ENCODE peak calls at places on chromosomes 2 and 18, in five cellular contexts. One of them, this sample, is unnamed.

GRCh38 chr18:10343778-10344177 is 110.7 kb upstream of the APCDD1 start:
- DNase-seq in activated CD4-positive, alpha-beta T cell treated with anti-CD3 and anti-CD28 coated beads, Interleukin-2, amount 50 U/mL, for 1 hour: no peak
- DNase-seq in stimulated activated CD8-positive, alpha-beta memory T cell treated with anti-CD3 and anti-CD28 coated beads, Interleukin-2, amount 100 ng/mL, for 48 hours: no peak
- DNase-seq in PC-3: no peak
- DNase-seq in fibroblast of lung: no peak
- DNase-seq in this sample: no peak

GRCh38 chr18:3066391-3067079 is 53.6 kb upstream of the LPIN2 start:
- DNase-seq in activated CD4-positive, alpha-beta T cell treated with anti-CD3 and anti-CD28 coated beads, Interleukin-2, amount 50 U/mL, for 1 hour: no peak
- DNase-seq in stimulated activated CD8-positive, alpha-beta memory T cell treated with anti-CD3 and anti-CD28 coated beads, Interleukin-2, amount 100 ng/mL, for 48 hours: no peak
- DNase-seq in PC-3: no peak
- DNase-seq in fibroblast of lung: no peak
- DNase-seq in this sample: no peak

GRCh38 chr2:218745160-218745558 is 34.5 kb downstream of the TTLL4 start:
- DNase-seq in activated CD4-positive, alpha-beta T cell treated with anti-CD3 and anti-CD28 coated beads, Interleukin-2, amount 50 U/mL, for 1 hour: no peak
- DNase-seq in stimulated activated CD8-positive, alpha-beta memory T cell treated with anti-CD3 and anti-CD28 coated beads, Interleukin-2, amount 100 ng/mL, for 48 hours: no peak
- DNase-seq in PC-3: no peak
- DNase-seq in fibroblast of lung: no peak
- DNase-seq in this sample: no peak

GRCh38 chr2:150474326-150475074 is 13.0 kb downstream of the RND3 start:
- DNase-seq in activated CD4-positive, alpha-beta T cell treated with anti-CD3 and anti-CD28 coated beads, Interleukin-2, amount 50 U/mL, for 1 hour: no peak
- DNase-seq in stimulated activated CD8-positive, alpha-beta memory T cell treated with anti-CD3 and anti-CD28 coated beads, Interleukin-2, amount 100 ng/mL, for 48 hours: no peak
- DNase-seq in PC-3: peak
- DNase-seq in fibroblast of lung: peak
- DNase-seq in this sample: no peak

GRCh38 chr2:28665041-28665704 is 86.5 kb upstream of the PPP1CB start:
- DNase-seq in activated CD4-positive, alpha-beta T cell treated with anti-CD3 and anti-CD28 coated beads, Interleukin-2, amount 50 U/mL, for 1 hour: no peak
- DNase-seq in stimulated activated CD8-positive, alpha-beta memory T cell treated with anti-CD3 and anti-CD28 coated beads, Interleukin-2, amount 100 ng/mL, for 48 hours: no peak
- DNase-seq in PC-3: no peak
- DNase-seq in fibroblast of lung: peak
- DNase-seq in this sample: no peak

GRCh38 chr2:29598978-29599377 is 322.4 kb downstream of the ALK start:
- DNase-seq in activated CD4-positive, alpha-beta T cell treated with anti-CD3 and anti-CD28 coated beads, Interleukin-2, amount 50 U/mL, for 1 hour: no peak
- DNase-seq in stimulated activated CD8-positive, alpha-beta memory T cell treated with anti-CD3 and anti-CD28 coated beads, Interleukin-2, amount 100 ng/mL, for 48 hours: no peak
- DNase-seq in PC-3: no peak
- DNase-seq in fibroblast of lung: no peak
- DNase-seq in this sample: no peak

GRCh38 chr18:25282282-25282681 is 69.7 kb downstream of the ZNF521 start:
- DNase-seq in activated CD4-positive, alpha-beta T cell treated with anti-CD3 and anti-CD28 coated beads, Interleukin-2, amount 50 U/mL, for 1 hour: no peak
- DNase-seq in stimulated activated CD8-positive, alpha-beta memory T cell treated with anti-CD3 and anti-CD28 coated beads, Interleukin-2, amount 100 ng/mL, for 48 hours: no peak
- DNase-seq in PC-3: no peak
- DNase-seq in fibroblast of lung: no peak
- DNase-seq in this sample: no peak

GRCh38 chr2:65349863-65350262 is 82.5 kb downstream of the SPRED2 start:
- DNase-seq in activated CD4-positive, alpha-beta T cell treated with anti-CD3 and anti-CD28 coated beads, Interleukin-2, amount 50 U/mL, for 1 hour: no peak
- DNase-seq in stimulated activated CD8-positive, alpha-beta memory T cell treated with anti-CD3 and anti-CD28 coated beads, Interleukin-2, amount 100 ng/mL, for 48 hours: no peak
- DNase-seq in PC-3: peak
- DNase-seq in fibroblast of lung: peak
- DNase-seq in this sample: no peak

GRCh38 chr18:7367336-7367735 is 136.4 kb downstream of the LRRC30 start:
- DNase-seq in activated CD4-positive, alpha-beta T cell treated with anti-CD3 and anti-CD28 coated beads, Interleukin-2, amount 50 U/mL, for 1 hour: no peak
- DNase-seq in stimulated activated CD8-positive, alpha-beta memory T cell treated with anti-CD3 and anti-CD28 coated beads, Interleukin-2, amount 100 ng/mL, for 48 hours: no peak
- DNase-seq in PC-3: no peak
- DNase-seq in fibroblast of lung: no peak
- DNase-seq in this sample: no peak

GRCh38 chr2:72325592-72326422 is 178.1 kb upstream of the CYP26B1 start:
- DNase-seq in activated CD4-positive, alpha-beta T cell treated with anti-CD3 and anti-CD28 coated beads, Interleukin-2, amount 50 U/mL, for 1 hour: no peak
- DNase-seq in stimulated activated CD8-positive, alpha-beta memory T cell treated with anti-CD3 and anti-CD28 coated beads, Interleukin-2, amount 100 ng/mL, for 48 hours: peak
- DNase-seq in PC-3: peak
- DNase-seq in fibroblast of lung: peak
- DNase-seq in this sample: no peak

GRCh38 chr18:79789091-79789891 is 8.4 kb upstream of the KCNG2 start:
- DNase-seq in activated CD4-positive, alpha-beta T cell treated with anti-CD3 and anti-CD28 coated beads, Interleukin-2, amount 50 U/mL, for 1 hour: no peak
- DNase-seq in stimulated activated CD8-positive, alpha-beta memory T cell treated with anti-CD3 and anti-CD28 coated beads, Interleukin-2, amount 100 ng/mL, for 48 hours: no peak
- DNase-seq in PC-3: no peak
- DNase-seq in fibroblast of lung: no peak
- DNase-seq in this sample: no peak

GRCh38 chr18:48454146-48454796 is 45.1 kb upstream of the ZBTB7C start:
- DNase-seq in activated CD4-positive, alpha-beta T cell treated with anti-CD3 and anti-CD28 coated beads, Interleukin-2, amount 50 U/mL, for 1 hour: no peak
- DNase-seq in stimulated activated CD8-positive, alpha-beta memory T cell treated with anti-CD3 and anti-CD28 coated beads, Interleukin-2, amount 100 ng/mL, for 48 hours: no peak
- DNase-seq in PC-3: no peak
- DNase-seq in fibroblast of lung: no peak
- DNase-seq in this sample: no peak

GRCh38 chr18:5173646-5174045 is 23.4 kb downstream of the AKAIN1 start:
- DNase-seq in activated CD4-positive, alpha-beta T cell treated with anti-CD3 and anti-CD28 coated beads, Interleukin-2, amount 50 U/mL, for 1 hour: no peak
- DNase-seq in stimulated activated CD8-positive, alpha-beta memory T cell treated with anti-CD3 and anti-CD28 coated beads, Interleukin-2, amount 100 ng/mL, for 48 hours: no peak
- DNase-seq in PC-3: no peak
- DNase-seq in fibroblast of lung: no peak
- DNase-seq in this sample: no peak

GRCh38 chr2:24491626-24492282 is 700 bp downstream of the NCOA1 start:
- DNase-seq in activated CD4-positive, alpha-beta T cell treated with anti-CD3 and anti-CD28 coated beads, Interleukin-2, amount 50 U/mL, for 1 hour: peak
- DNase-seq in stimulated activated CD8-positive, alpha-beta memory T cell treated with anti-CD3 and anti-CD28 coated beads, Interleukin-2, amount 100 ng/mL, for 48 hours: peak
- DNase-seq in PC-3: peak
- DNase-seq in fibroblast of lung: peak
- DNase-seq in this sample: peak

GRCh38 chr2:45285791-45286390 is 276.6 kb upstream of the SIX2 start:
- DNase-seq in activated CD4-positive, alpha-beta T cell treated with anti-CD3 and anti-CD28 coated beads, Interleukin-2, amount 50 U/mL, for 1 hour: no peak
- DNase-seq in stimulated activated CD8-positive, alpha-beta memory T cell treated with anti-CD3 and anti-CD28 coated beads, Interleukin-2, amount 100 ng/mL, for 48 hours: no peak
- DNase-seq in PC-3: no peak
- DNase-seq in fibroblast of lung: no peak
- DNase-seq in this sample: no peak

GRCh38 chr2:215371915-215372897 is 60.3 kb downstream of the ATIC start:
- DNase-seq in activated CD4-positive, alpha-beta T cell treated with anti-CD3 and anti-CD28 coated beads, Interleukin-2, amount 50 U/mL, for 1 hour: no peak
- DNase-seq in stimulated activated CD8-positive, alpha-beta memory T cell treated with anti-CD3 and anti-CD28 coated beads, Interleukin-2, amount 100 ng/mL, for 48 hours: no peak
- DNase-seq in PC-3: no peak
- DNase-seq in fibroblast of lung: no peak
- DNase-seq in this sample: no peak

GRCh38 chr2:26629346-26629630 is 11.9 kb downstream of the CIB4 start:
- DNase-seq in activated CD4-positive, alpha-beta T cell treated with anti-CD3 and anti-CD28 coated beads, Interleukin-2, amount 50 U/mL, for 1 hour: no peak
- DNase-seq in stimulated activated CD8-positive, alpha-beta memory T cell treated with anti-CD3 and anti-CD28 coated beads, Interleukin-2, amount 100 ng/mL, for 48 hours: no peak
- DNase-seq in PC-3: no peak
- DNase-seq in fibroblast of lung: no peak
- DNase-seq in this sample: no peak

GRCh38 chr2:10236571-10237391 is 65.9 kb upstream of the HPCAL1 start:
- DNase-seq in activated CD4-positive, alpha-beta T cell treated with anti-CD3 and anti-CD28 coated beads, Interleukin-2, amount 50 U/mL, for 1 hour: no peak
- DNase-seq in stimulated activated CD8-positive, alpha-beta memory T cell treated with anti-CD3 and anti-CD28 coated beads, Interleukin-2, amount 100 ng/mL, for 48 hours: no peak
- DNase-seq in PC-3: no peak
- DNase-seq in fibroblast of lung: no peak
- DNase-seq in this sample: no peak

GRCh38 chr2:198060277-198060676 is 255.9 kb downstream of the PLCL1 start:
- DNase-seq in activated CD4-positive, alpha-beta T cell treated with anti-CD3 and anti-CD28 coated beads, Interleukin-2, amount 50 U/mL, for 1 hour: no peak
- DNase-seq in stimulated activated CD8-positive, alpha-beta memory T cell treated with anti-CD3 and anti-CD28 coated beads, Interleukin-2, amount 100 ng/mL, for 48 hours: no peak
- DNase-seq in PC-3: no peak
- DNase-seq in fibroblast of lung: no peak
- DNase-seq in this sample: no peak

GRCh38 chr2:200077210-200077650 is 121.8 kb downstream of the MAIP1 start:
- DNase-seq in activated CD4-positive, alpha-beta T cell treated with anti-CD3 and anti-CD28 coated beads, Interleukin-2, amount 50 U/mL, for 1 hour: no peak
- DNase-seq in stimulated activated CD8-positive, alpha-beta memory T cell treated with anti-CD3 and anti-CD28 coated beads, Interleukin-2, amount 100 ng/mL, for 48 hours: no peak
- DNase-seq in PC-3: peak
- DNase-seq in fibroblast of lung: peak
- DNase-seq in this sample: no peak

GRCh38 chr18:52341617-52342381 is 1.8 kb downstream of the DCC start:
- DNase-seq in activated CD4-positive, alpha-beta T cell treated with anti-CD3 and anti-CD28 coated beads, Interleukin-2, amount 50 U/mL, for 1 hour: no peak
- DNase-seq in stimulated activated CD8-positive, alpha-beta memory T cell treated with anti-CD3 and anti-CD28 coated beads, Interleukin-2, amount 100 ng/mL, for 48 hours: no peak
- DNase-seq in PC-3: no peak
- DNase-seq in fibroblast of lung: peak
- DNase-seq in this sample: peak

GRCh38 chr2:205902041-205902898 is 183.7 kb downstream of the INO80D start:
- DNase-seq in activated CD4-positive, alpha-beta T cell treated with anti-CD3 and anti-CD28 coated beads, Interleukin-2, amount 50 U/mL, for 1 hour: no peak
- DNase-seq in stimulated activated CD8-positive, alpha-beta memory T cell treated with anti-CD3 and anti-CD28 coated beads, Interleukin-2, amount 100 ng/mL, for 48 hours: no peak
- DNase-seq in PC-3: peak
- DNase-seq in fibroblast of lung: peak
- DNase-seq in this sample: no peak

GRCh38 chr2:213995400-213996105 is 415.3 kb upstream of the VWC2L start:
- DNase-seq in activated CD4-positive, alpha-beta T cell treated with anti-CD3 and anti-CD28 coated beads, Interleukin-2, amount 50 U/mL, for 1 hour: no peak
- DNase-seq in stimulated activated CD8-positive, alpha-beta memory T cell treated with anti-CD3 and anti-CD28 coated beads, Interleukin-2, amount 100 ng/mL, for 48 hours: no peak
- DNase-seq in PC-3: peak
- DNase-seq in fibroblast of lung: peak
- DNase-seq in this sample: no peak

GRCh38 chr2:49973917-49974368 is 819.6 kb upstream of the FSHR start:
- DNase-seq in activated CD4-positive, alpha-beta T cell treated with anti-CD3 and anti-CD28 coated beads, Interleukin-2, amount 50 U/mL, for 1 hour: peak
- DNase-seq in stimulated activated CD8-positive, alpha-beta memory T cell treated with anti-CD3 and anti-CD28 coated beads, Interleukin-2, amount 100 ng/mL, for 48 hours: peak
- DNase-seq in PC-3: no peak
- DNase-seq in fibroblast of lung: peak
- DNase-seq in this sample: no peak

GRCh38 chr2:55357907-55358306 is 61.7 kb downstream of the CCDC88A start:
- DNase-seq in activated CD4-positive, alpha-beta T cell treated with anti-CD3 and anti-CD28 coated beads, Interleukin-2, amount 50 U/mL, for 1 hour: no peak
- DNase-seq in stimulated activated CD8-positive, alpha-beta memory T cell treated with anti-CD3 and anti-CD28 coated beads, Interleukin-2, amount 100 ng/mL, for 48 hours: no peak
- DNase-seq in PC-3: no peak
- DNase-seq in fibroblast of lung: no peak
- DNase-seq in this sample: no peak

GRCh38 chr18:27004056-27004829 is 138.7 kb upstream of the AQP4 start:
- DNase-seq in activated CD4-positive, alpha-beta T cell treated with anti-CD3 and anti-CD28 coated beads, Interleukin-2, amount 50 U/mL, for 1 hour: no peak
- DNase-seq in stimulated activated CD8-positive, alpha-beta memory T cell treated with anti-CD3 and anti-CD28 coated beads, Interleukin-2, amount 100 ng/mL, for 48 hours: no peak
- DNase-seq in PC-3: peak
- DNase-seq in fibroblast of lung: peak
- DNase-seq in this sample: no peak

GRCh38 chr2:25160376-25160775 is 8.0 kb downstream of the POMC start:
- DNase-seq in activated CD4-positive, alpha-beta T cell treated with anti-CD3 and anti-CD28 coated beads, Interleukin-2, amount 50 U/mL, for 1 hour: no peak
- DNase-seq in stimulated activated CD8-positive, alpha-beta memory T cell treated with anti-CD3 and anti-CD28 coated beads, Interleukin-2, amount 100 ng/mL, for 48 hours: no peak
- DNase-seq in PC-3: no peak
- DNase-seq in fibroblast of lung: no peak
- DNase-seq in this sample: no peak

GRCh38 chr2:74835831-74836674 is 2.1 kb downstream of the HK2 start:
- DNase-seq in activated CD4-positive, alpha-beta T cell treated with anti-CD3 and anti-CD28 coated beads, Interleukin-2, amount 50 U/mL, for 1 hour: no peak
- DNase-seq in stimulated activated CD8-positive, alpha-beta memory T cell treated with anti-CD3 and anti-CD28 coated beads, Interleukin-2, amount 100 ng/mL, for 48 hours: no peak
- DNase-seq in PC-3: peak
- DNase-seq in fibroblast of lung: peak
- DNase-seq in this sample: no peak

GRCh38 chr2:199602896-199603482 is 145.2 kb upstream of the SATB2 start:
- DNase-seq in activated CD4-positive, alpha-beta T cell treated with anti-CD3 and anti-CD28 coated beads, Interleukin-2, amount 50 U/mL, for 1 hour: no peak
- DNase-seq in stimulated activated CD8-positive, alpha-beta memory T cell treated with anti-CD3 and anti-CD28 coated beads, Interleukin-2, amount 100 ng/mL, for 48 hours: no peak
- DNase-seq in PC-3: no peak
- DNase-seq in fibroblast of lung: no peak
- DNase-seq in this sample: no peak

GRCh38 chr2:162579986-162580385 is 236.1 kb downstream of the GCA start:
- DNase-seq in activated CD4-positive, alpha-beta T cell treated with anti-CD3 and anti-CD28 coated beads, Interleukin-2, amount 50 U/mL, for 1 hour: no peak
- DNase-seq in stimulated activated CD8-positive, alpha-beta memory T cell treated with anti-CD3 and anti-CD28 coated beads, Interleukin-2, amount 100 ng/mL, for 48 hours: no peak
- DNase-seq in PC-3: no peak
- DNase-seq in fibroblast of lung: no peak
- DNase-seq in this sample: no peak

GRCh38 chr2:114079366-114080004 is 189.6 kb downstream of the ACTR3 start:
- DNase-seq in activated CD4-positive, alpha-beta T cell treated with anti-CD3 and anti-CD28 coated beads, Interleukin-2, amount 50 U/mL, for 1 hour: no peak
- DNase-seq in stimulated activated CD8-positive, alpha-beta memory T cell treated with anti-CD3 and anti-CD28 coated beads, Interleukin-2, amount 100 ng/mL, for 48 hours: no peak
- DNase-seq in PC-3: no peak
- DNase-seq in fibroblast of lung: no peak
- DNase-seq in this sample: no peak

GRCh38 chr2:11790228-11790627 is 43.8 kb downstream of the LPIN1 start:
- DNase-seq in activated CD4-positive, alpha-beta T cell treated with anti-CD3 and anti-CD28 coated beads, Interleukin-2, amount 50 U/mL, for 1 hour: no peak
- DNase-seq in stimulated activated CD8-positive, alpha-beta memory T cell treated with anti-CD3 and anti-CD28 coated beads, Interleukin-2, amount 100 ng/mL, for 48 hours: no peak
- DNase-seq in PC-3: no peak
- DNase-seq in fibroblast of lung: no peak
- DNase-seq in this sample: no peak

GRCh38 chr2:46181789-46182530 is 115.2 kb upstream of the EPAS1 start:
- DNase-seq in activated CD4-positive, alpha-beta T cell treated with anti-CD3 and anti-CD28 coated beads, Interleukin-2, amount 50 U/mL, for 1 hour: no peak
- DNase-seq in stimulated activated CD8-positive, alpha-beta memory T cell treated with anti-CD3 and anti-CD28 coated beads, Interleukin-2, amount 100 ng/mL, for 48 hours: no peak
- DNase-seq in PC-3: no peak
- DNase-seq in fibroblast of lung: no peak
- DNase-seq in this sample: no peak

GRCh38 chr2:29580223-29580622 is 341.2 kb downstream of the ALK start:
- DNase-seq in activated CD4-positive, alpha-beta T cell treated with anti-CD3 and anti-CD28 coated beads, Interleukin-2, amount 50 U/mL, for 1 hour: no peak
- DNase-seq in stimulated activated CD8-positive, alpha-beta memory T cell treated with anti-CD3 and anti-CD28 coated beads, Interleukin-2, amount 100 ng/mL, for 48 hours: no peak
- DNase-seq in PC-3: no peak
- DNase-seq in fibroblast of lung: no peak
- DNase-seq in this sample: no peak

GRCh38 chr2:8604262-8604661 is 77.6 kb upstream of the ID2 start:
- DNase-seq in activated CD4-positive, alpha-beta T cell treated with anti-CD3 and anti-CD28 coated beads, Interleukin-2, amount 50 U/mL, for 1 hour: no peak
- DNase-seq in stimulated activated CD8-positive, alpha-beta memory T cell treated with anti-CD3 and anti-CD28 coated beads, Interleukin-2, amount 100 ng/mL, for 48 hours: no peak
- DNase-seq in PC-3: peak
- DNase-seq in fibroblast of lung: peak
- DNase-seq in this sample: no peak

GRCh38 chr2:181607629-181608627 is 49.0 kb downstream of the CERKL start:
- DNase-seq in activated CD4-positive, alpha-beta T cell treated with anti-CD3 and anti-CD28 coated beads, Interleukin-2, amount 50 U/mL, for 1 hour: no peak
- DNase-seq in stimulated activated CD8-positive, alpha-beta memory T cell treated with anti-CD3 and anti-CD28 coated beads, Interleukin-2, amount 100 ng/mL, for 48 hours: no peak
- DNase-seq in PC-3: no peak
- DNase-seq in fibroblast of lung: no peak
- DNase-seq in this sample: no peak

GRCh38 chr2:131041402-131042160 is 51.7 kb downstream of the FAM168B start:
- DNase-seq in activated CD4-positive, alpha-beta T cell treated with anti-CD3 and anti-CD28 coated beads, Interleukin-2, amount 50 U/mL, for 1 hour: no peak
- DNase-seq in stimulated activated CD8-positive, alpha-beta memory T cell treated with anti-CD3 and anti-CD28 coated beads, Interleukin-2, amount 100 ng/mL, for 48 hours: no peak
- DNase-seq in PC-3: no peak
- DNase-seq in fibroblast of lung: no peak
- DNase-seq in this sample: no peak

GRCh38 chr18:78607784-78608183 is 371.8 kb upstream of the SALL3 start:
- DNase-seq in activated CD4-positive, alpha-beta T cell treated with anti-CD3 and anti-CD28 coated beads, Interleukin-2, amount 50 U/mL, for 1 hour: no peak
- DNase-seq in stimulated activated CD8-positive, alpha-beta memory T cell treated with anti-CD3 and anti-CD28 coated beads, Interleukin-2, amount 100 ng/mL, for 48 hours: no peak
- DNase-seq in PC-3: no peak
- DNase-seq in fibroblast of lung: no peak
- DNase-seq in this sample: no peak

GRCh38 chr2:227884511-227884947 is 13.1 kb downstream of the DAW1 start:
- DNase-seq in activated CD4-positive, alpha-beta T cell treated with anti-CD3 and anti-CD28 coated beads, Interleukin-2, amount 50 U/mL, for 1 hour: peak
- DNase-seq in stimulated activated CD8-positive, alpha-beta memory T cell treated with anti-CD3 and anti-CD28 coated beads, Interleukin-2, amount 100 ng/mL, for 48 hours: peak
- DNase-seq in PC-3: peak
- DNase-seq in fibroblast of lung: peak
- DNase-seq in this sample: peak

GRCh38 chr18:45336431-45336830 is 278.8 kb upstream of the SLC14A2 start:
- DNase-seq in activated CD4-positive, alpha-beta T cell treated with anti-CD3 and anti-CD28 coated beads, Interleukin-2, amount 50 U/mL, for 1 hour: no peak
- DNase-seq in stimulated activated CD8-positive, alpha-beta memory T cell treated with anti-CD3 and anti-CD28 coated beads, Interleukin-2, amount 100 ng/mL, for 48 hours: no peak
- DNase-seq in PC-3: no peak
- DNase-seq in fibroblast of lung: no peak
- DNase-seq in this sample: no peak

This sample was measured in GM06990.